ENCODE peak calls at places on chromosomes 6 and 20, in nine cellular contexts. Y is NB4, S is heart left ventricle, N is fibroblast of mammary gland, P is GM20000, R is tibial nerve, K is MCF 10A, I is left ventricle myocardium inferior, J is stomach. E is an unnamed sample.

GRCh38 chr20:51388756-51389542 is 153.6 kb downstream of the NFATC2 start:
- DNase-seq in Y (no peak), S (no peak), N (no peak), P (no peak), R (no peak), K (no peak), I (no peak), J (no peak), E (no peak)

GRCh38 chr20:25493137-25493536 is 85.7 kb downstream of the GINS1 start:
- DNase-seq in Y (no peak), S (no peak), N (no peak), P (no peak), R (no peak), K (no peak), I (no peak), J (no peak), E (no peak)

GRCh38 chr6:151160869-151161268 is 78.9 kb upstream of the AKAP12 start:
- DNase-seq in Y (no peak), S (no peak), N (no peak), P (no peak), R (peak), K (no peak), I (no peak), J (peak), E (peak)

GRCh38 chr20:58603656-58604184 is 47.4 kb upstream of the STX16 start:
- DNase-seq in Y (no peak), S (no peak), N (no peak), P (no peak), R (no peak), K (no peak), I (no peak), J (no peak), E (no peak)

GRCh38 chr6:5946181-5946580 is 60.5 kb downstream of the NRN1 start:
- DNase-seq in Y (no peak), S (no peak), N (no peak), P (no peak), R (no peak), K (no peak), I (no peak), J (no peak), E (no peak)

GRCh38 chr6:82348130-82348529 is 15.5 kb upstream of the TPBG start:
- DNase-seq in Y (no peak), S (no peak), N (no peak), P (no peak), R (no peak), K (no peak), I (no peak), J (no peak), E (no peak)

GRCh38 chr6:45609141-45609638 is 231.5 kb upstream of the SUPT3H start:
- DNase-seq in Y (peak), S (no peak), N (peak), P (no peak), R (peak), K (peak), I (no peak), J (no peak), E (no peak)

GRCh38 chr6:72640622-72640930 is 18.7 kb downstream of the KCNQ5 start:
- DNase-seq in Y (no peak), S (no peak), N (no peak), P (no peak), R (no peak), K (no peak), I (no peak), J (no peak), E (no peak)

GRCh38 chr6:28634758-28635546 is 109.3 kb downstream of the GPX5 start:
- DNase-seq in Y (no peak), S (no peak), N (peak), P (peak), R (no peak), K (no peak), I (no peak), J (no peak), E (peak)

GRCh38 chr6:44224154-44224977 is 971 bp downstream of the SLC29A1 start:
- DNase-seq in Y (peak), S (no peak), N (no peak), P (peak), R (no peak), K (no peak), I (no peak), J (no peak), E (peak)

GRCh38 chr6:45378324-45378926 is 691 bp upstream of the SUPT3H start:
- DNase-seq in Y (no peak), S (peak), N (no peak), P (peak), R (no peak), K (no peak), I (peak), J (peak), E (no peak)

GRCh38 chr20:59123011-59123676 is 40.5 kb upstream of the ZNF831 start:
- DNase-seq in Y (no peak), S (no peak), N (no peak), P (no peak), R (no peak), K (no peak), I (no peak), J (no peak), E (no peak)

GRCh38 chr6:98014791-98015201 is 731.8 kb upstream of the MMS22L start:
- DNase-seq in Y (no peak), S (no peak), N (no peak), P (no peak), R (no peak), K (no peak), I (no peak), J (no peak), E (no peak)

GRCh38 chr20:33693741-33694645 is 7.8 kb upstream of the E2F1 start:
- DNase-seq in Y (peak), S (peak), N (no peak), P (no peak), R (no peak), K (no peak), I (peak), J (no peak), E (no peak)

GRCh38 chr20:46215913-46216707 is 92.2 kb downstream of the CDH22 start:
- DNase-seq in Y (peak), S (peak), N (no peak), P (no peak), R (no peak), K (no peak), I (no peak), J (no peak), E (peak)

GRCh38 chr6:958531-958930 is 265.6 kb upstream of the EXOC2 start:
- DNase-seq in Y (no peak), S (no peak), N (peak), P (no peak), R (no peak), K (peak), I (no peak), J (no peak), E (no peak)

GRCh38 chr6:110495949-110496348 is 19.5 kb upstream of the SLC22A16 start:
- DNase-seq in Y (peak), S (no peak), N (no peak), P (no peak), R (no peak), K (no peak), I (no peak), J (no peak), E (no peak)

GRCh38 chr20:63775096-63775978 is 35.8 kb downstream of the SLC2A4RG start:
- DNase-seq in Y (no peak), S (no peak), N (peak), P (no peak), R (no peak), K (no peak), I (no peak), J (no peak), E (peak)

GRCh38 chr6:21019614-21020013 is 485.4 kb downstream of the CDKAL1 start:
- DNase-seq in Y (no peak), S (no peak), N (no peak), P (no peak), R (no peak), K (no peak), I (no peak), J (no peak), E (no peak)

GRCh38 chr20:13756551-13756950 is 28.2 kb downstream of the ESF1 start:
- DNase-seq in Y (no peak), S (no peak), N (no peak), P (no peak), R (no peak), K (no peak), I (no peak), J (no peak), E (no peak)

GRCh38 chr6:105993769-105994521 is 92.2 kb upstream of the PRDM1 start:
- DNase-seq in Y (peak), S (peak), N (peak), P (peak), R (no peak), K (no peak), I (peak), J (no peak), E (peak)

GRCh38 chr20:19888269-19888669 is 128.9 kb upstream of the NAA20 start:
- DNase-seq in Y (no peak), S (peak), N (no peak), P (no peak), R (no peak), K (peak), I (no peak), J (no peak), E (peak)

GRCh38 chr20:36941403-36941835 is 10.1 kb downstream of the SAMHD1 start:
- DNase-seq in Y (no peak), S (no peak), N (peak), P (no peak), R (no peak), K (no peak), I (no peak), J (no peak), E (no peak)

GRCh38 chr6:147805155-147805554 is 296.7 kb downstream of the SAMD5 start:
- DNase-seq in Y (no peak), S (no peak), N (no peak), P (no peak), R (no peak), K (no peak), I (no peak), J (no peak), E (no peak)

GRCh38 chr20:2874456-2874855 is 1.2 kb downstream of the PTPRA start:
- DNase-seq in Y (peak), S (no peak), N (peak), P (no peak), R (no peak), K (no peak), I (no peak), J (no peak), E (no peak)

GRCh38 chr20:17878912-17879602 is 89.5 kb downstream of the SNX5 start:
- DNase-seq in Y (peak), S (no peak), N (no peak), P (no peak), R (no peak), K (no peak), I (no peak), J (no peak), E (no peak)
- TF ChIP-seq CTCF in Y (no peak), S (no peak), N (peak), P (no peak), R (no peak), K (no peak), I (no peak), J (no peak), E (no peak)

DNA sequence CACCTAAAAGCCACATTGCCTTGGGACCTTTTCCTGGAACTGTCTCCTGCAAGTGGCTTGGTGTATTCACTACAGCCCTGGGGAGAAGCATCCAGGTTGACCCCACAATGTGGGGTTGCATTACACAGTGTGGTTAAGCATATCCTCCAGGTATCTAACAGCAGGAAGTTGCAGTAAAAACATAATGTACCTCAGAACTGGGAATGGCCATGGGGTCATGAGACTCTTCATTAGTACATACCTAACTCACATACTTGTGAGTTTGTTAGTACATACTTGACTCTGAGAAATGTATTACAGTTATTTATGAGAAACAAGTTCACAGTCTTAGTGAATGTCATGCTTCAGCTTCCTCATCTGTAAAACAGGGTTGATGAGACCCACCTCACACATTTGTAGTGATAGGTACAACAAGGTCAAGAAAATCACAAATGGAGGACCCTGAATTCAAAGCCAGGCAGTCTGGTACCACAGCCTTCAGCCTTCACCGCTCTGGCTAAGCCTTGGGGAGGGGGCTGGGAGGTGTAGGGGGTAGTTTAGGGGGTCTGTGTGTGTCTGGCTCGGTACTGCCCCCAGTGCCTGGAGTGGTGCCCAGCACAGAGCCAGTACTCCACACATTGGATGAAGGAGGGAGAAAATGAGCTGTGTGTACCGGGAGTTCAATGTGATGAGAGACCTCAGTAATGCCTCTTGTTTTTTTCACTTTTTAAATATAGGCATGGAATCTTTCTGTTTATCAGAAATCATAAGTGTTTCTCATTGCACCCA is 53.0 kb downstream of the KAT14 start:
- DNase-seq in Y (no peak), S (no peak), N (no peak), P (no peak), R (no peak), K (no peak), I (no peak), J (no peak), E (no peak)
- TF ChIP-seq CTCF in Y (no peak), S (no peak), N (no peak), P (no peak), R (no peak), K (no peak), I (no peak), J (no peak), E (no peak)

GRCh38 chr6:125888989-125889656 is 67.4 kb upstream of the HINT3 start:
- DNase-seq in Y (peak), S (no peak), N (peak), P (peak), R (no peak), K (peak), I (no peak), J (no peak), E (no peak)
- TF ChIP-seq CTCF in Y (peak), S (no peak), N (peak), P (peak), R (no peak), K (peak), I (peak), J (no peak), E (peak)

GRCh38 chr6:101226677-101227135 is 166.8 kb upstream of the GRIK2 start:
- DNase-seq in Y (peak), S (no peak), N (peak), P (peak), R (no peak), K (peak), I (no peak), J (no peak), E (peak)
- TF ChIP-seq CTCF in Y (peak), S (no peak), N (peak), P (peak), R (no peak), K (no peak), I (no peak), J (no peak), E (peak)

GRCh38 chr6:124699038-124699437 is 263.2 kb upstream of the RNF217 start:
- DNase-seq in Y (peak), S (no peak), N (no peak), P (no peak), R (no peak), K (no peak), I (no peak), J (no peak), E (no peak)
- TF ChIP-seq CTCF in Y (no peak), S (no peak), N (no peak), P (no peak), R (no peak), K (no peak), I (no peak), J (no peak), E (no peak)

E was measured in nephron progenitor cell.